ENCODE peak calls at places on chromosomes 3 and 15, in eight cellular contexts. V is body of pancreas, M is transverse colon, W is H54, L is GM12892, U is A549, P is tibial nerve, G is heart left ventricle. Q is an unnamed sample.

GRCh38 chr3:159451067-159451466 is 537.6 kb upstream of the IL12A start:
- DNase-seq in U (no peak), P (no peak), M (no peak), W (no peak), G (no peak), V (no peak), L (no peak), Q (no peak)

GRCh38 chr15:89419370-89419984 is 76.9 kb downstream of the RHCG start:
- DNase-seq in W (no peak), U (no peak), M (no peak), G (no peak), P (no peak), L (no peak), V (peak; percentile 52), Q (no peak)

GRCh38 chr3:104566054-104566453 is 800.7 kb upstream of the ALCAM start:
- DNase-seq in W (no peak), G (no peak), M (no peak), L (no peak), V (no peak), U (no peak), P (no peak), Q (no peak)

GRCh38 chr3:136332776-136333175 is 82.6 kb downstream of the PCCB start:
- DNase-seq in P (no peak), L (no peak), W (no peak), V (no peak), U (peak; percentile 22), M (no peak), G (no peak), Q (no peak)

GRCh38 chr3:38662544-38662943 is 13.1 kb upstream of the SCN5A start:
- DNase-seq in L (no peak), V (no peak), P (no peak), G (no peak), M (no peak), U (peak; percentile 64), W (no peak), Q (no peak)

GRCh38 chr15:80404057-80404718 is at the start of gene ARNT2:
- DNase-seq in P (no peak), V (peak; percentile 31), M (no peak), L (peak; percentile 20), G (peak; percentile 61), W (peak; percentile 18), U (peak; percentile 52), Q (no peak)

GRCh38 chr3:127214990-127215389 is 22.1 kb downstream of the PRR23E start:
- DNase-seq in W (no peak), V (no peak), G (no peak), M (no peak), P (no peak), U (no peak), L (no peak), Q (no peak)

GRCh38 chr3:123528130-123528529 is 56.7 kb downstream of the HACD2 start:
- DNase-seq in L (no peak), U (no peak), M (no peak), G (no peak), V (no peak), P (no peak), W (no peak), Q (no peak)

DNA sequence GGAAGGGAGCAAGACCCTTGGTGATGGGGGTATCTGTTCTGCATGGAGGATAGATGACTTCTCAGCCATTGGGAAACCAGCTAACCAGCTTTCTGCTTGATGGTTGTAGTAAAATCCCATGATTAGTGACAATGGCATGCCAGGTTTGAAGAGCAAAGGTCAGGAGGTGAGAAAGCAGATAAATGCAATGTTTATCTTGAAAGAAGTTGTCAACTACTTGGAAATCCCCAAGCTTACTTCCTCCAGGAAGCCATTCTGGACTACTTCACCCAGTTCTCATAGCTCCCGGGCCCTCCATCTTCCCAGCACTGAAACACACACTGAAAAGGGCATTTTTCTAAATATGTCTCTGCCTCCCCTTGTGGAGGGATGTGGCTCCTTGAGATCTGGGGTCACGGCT is 51.3 kb downstream of the SMAD3 start:
- DNase-seq in P (no peak), W (no peak), U (peak; percentile 90), V (no peak), M (no peak), G (no peak), L (no peak), Q (no peak)
- TF ChIP-seq POLR2A in P (no peak), W (no peak), U (no peak), V (no peak), M (no peak), G (no peak), L (no peak), Q (no peak)

GRCh38 chr15:41096178-41096577 is 19.9 kb downstream of the INO80 start:
- DNase-seq in G (no peak), L (no peak), U (no peak), M (no peak), V (no peak), W (no peak), P (no peak), Q (no peak)
- TF ChIP-seq POLR2A in G (no peak), L (no peak), U (no peak), M (no peak), V (no peak), W (no peak), P (no peak), Q (no peak)

GRCh38 chr3:126181398-126181725 is 976 bp upstream of the ALDH1L1 start:
- DNase-seq in G (no peak), L (no peak), W (no peak), U (no peak), M (no peak), P (no peak), V (peak; percentile 31), Q (no peak)

GRCh38 chr3:126179825-126180476 is 435 bp downstream of the ALDH1L1 start:
- DNase-seq in G (peak; percentile 77), U (no peak), M (peak; percentile 26), L (no peak), P (no peak), W (no peak), V (peak; percentile 86), Q (no peak)

GRCh38 chr3:126184465-126185000 is 4.1 kb upstream of the ALDH1L1 start:
- DNase-seq in W (no peak), P (peak; percentile 26), U (peak; percentile 17), G (no peak), L (no peak), V (peak; percentile 25), M (no peak), Q (no peak)

GRCh38 chr3:126186271-126186670 is 5.9 kb upstream of the ALDH1L1 start:
- DNase-seq in L (no peak), U (no peak), M (no peak), W (no peak), G (no peak), P (no peak), V (no peak), Q (no peak)

DNA sequence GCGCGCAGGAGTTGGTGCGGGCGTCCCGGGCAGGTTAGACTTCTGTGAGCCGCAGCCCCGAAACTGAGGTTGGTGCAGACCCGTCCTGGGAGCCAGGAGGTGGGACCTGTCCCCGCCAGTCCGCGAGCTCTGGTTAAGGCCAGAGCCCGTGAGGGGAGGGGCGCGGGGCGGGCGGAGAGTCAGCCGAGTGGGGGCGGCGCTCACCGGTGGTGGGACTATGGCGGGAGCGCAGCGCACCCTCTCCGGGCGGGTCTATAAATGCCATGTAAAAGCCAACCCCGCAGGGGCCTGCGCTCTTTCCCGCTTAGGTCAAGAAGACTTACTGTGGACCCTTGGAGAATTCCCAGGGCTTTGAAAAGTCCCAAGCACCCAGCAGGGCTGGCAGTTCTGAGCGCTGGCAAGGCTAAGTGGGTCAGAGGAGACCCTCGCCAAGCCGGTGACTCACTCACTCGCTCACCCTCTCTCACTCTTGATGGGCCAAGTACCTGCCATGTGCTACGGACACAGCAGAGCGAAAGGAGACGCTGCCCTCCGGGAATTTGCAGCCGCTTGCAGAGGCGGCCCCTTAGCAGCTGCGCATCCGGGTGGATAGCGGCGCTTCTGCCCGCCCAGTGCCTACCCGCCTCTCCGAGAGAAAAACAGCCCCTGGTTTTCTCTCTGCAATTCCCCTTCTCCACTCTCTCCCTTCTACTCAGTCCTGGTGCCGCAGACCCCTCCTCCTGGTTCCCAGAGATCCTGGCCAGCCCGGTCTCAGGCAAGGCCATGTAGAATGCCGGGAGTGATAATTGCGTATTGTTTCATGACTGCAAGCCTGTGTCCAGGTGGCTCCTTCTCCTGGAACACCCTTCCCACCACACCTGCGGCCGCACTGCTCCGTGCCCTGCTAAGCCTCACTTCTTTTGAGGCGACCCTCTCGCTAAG is at the start of gene ALDH1L1:
- DNase-seq in G (peak; percentile 89), W (no peak), P (peak; percentile 68), L (no peak), M (peak; percentile 57), U (no peak), V (peak; percentile 97), Q (peak; percentile 22)
- TF ChIP-seq POLR2A in G (no peak), W (no peak), P (no peak), L (no peak), M (peak; percentile 44), U (no peak), V (peak; percentile 95), Q (peak; percentile 20)

DNA sequence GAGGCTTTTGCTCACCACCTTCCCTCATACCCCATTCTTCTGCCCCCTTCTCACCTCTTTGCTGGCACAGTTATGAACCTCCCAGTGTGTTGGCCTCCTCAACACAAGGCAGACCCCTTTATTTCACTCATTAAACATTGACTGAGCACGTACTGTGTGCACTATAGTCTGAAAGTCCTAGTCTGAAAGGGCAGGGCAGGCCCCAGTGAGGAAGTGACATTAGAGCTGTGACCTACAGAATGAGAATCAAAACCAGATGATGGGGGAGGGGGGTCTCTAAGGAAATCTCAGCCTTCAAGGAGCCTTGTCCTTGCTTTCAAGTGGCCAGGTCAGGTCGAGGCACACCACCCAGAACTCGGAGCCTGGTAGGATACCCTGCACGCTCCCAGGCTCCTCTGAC is 3.5 kb downstream of the SLC28A1 start:
- DNase-seq in L (no peak), W (no peak), V (no peak), U (no peak), G (no peak), M (no peak), P (no peak), Q (no peak)
- TF ChIP-seq POLR2A in L (no peak), W (no peak), V (no peak), U (no peak), G (no peak), M (no peak), P (no peak), Q (no peak)

DNA sequence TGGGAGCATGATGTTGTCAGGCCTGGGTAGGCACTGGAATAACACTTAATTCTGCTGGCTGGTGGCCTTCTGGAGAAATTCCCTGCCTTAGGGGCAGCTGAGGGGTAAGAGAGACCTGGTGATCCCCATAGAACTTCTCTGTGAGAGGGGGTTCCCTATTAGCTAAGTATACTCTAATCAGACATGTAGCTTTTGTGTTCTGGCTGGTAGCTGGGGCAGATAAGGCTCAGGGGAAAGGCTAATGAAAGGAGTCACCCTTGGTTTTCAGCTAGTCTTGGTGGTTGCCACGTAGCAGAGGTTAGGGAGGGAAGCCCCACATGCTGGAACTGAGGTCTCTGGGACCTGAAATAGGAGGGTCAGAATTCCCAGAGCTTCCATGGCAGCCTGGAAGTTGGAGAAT is 961 bp upstream of the HDDC3 start:
- DNase-seq in L (no peak), V (no peak), U (no peak), P (no peak), M (no peak), W (no peak), G (no peak), Q (no peak)
- TF ChIP-seq POLR2A in L (no peak), V (no peak), U (no peak), P (no peak), M (no peak), W (no peak), G (no peak), Q (no peak)

DNA sequence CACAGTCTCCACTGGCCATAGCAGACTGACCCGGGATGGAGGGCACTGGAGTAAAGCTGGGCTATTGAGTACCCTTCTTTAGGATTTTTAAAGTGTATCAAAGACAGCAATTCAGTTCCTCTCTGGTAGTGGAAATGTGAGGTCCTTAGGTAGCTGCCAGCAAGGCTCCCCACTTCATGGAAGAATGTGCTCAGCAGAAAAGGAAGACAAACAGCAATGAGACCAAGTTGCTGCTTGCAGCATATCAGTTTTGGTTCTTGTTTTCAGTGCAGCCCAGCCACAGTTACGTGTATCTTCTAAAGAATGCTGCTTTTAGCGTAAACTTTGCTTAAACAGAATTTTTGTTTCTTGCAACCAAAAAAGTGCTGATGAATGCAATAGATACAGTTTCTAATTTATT is 374.0 kb upstream of the CBLB start:
- DNase-seq in G (no peak), M (no peak), P (no peak), W (no peak), V (no peak), U (no peak), L (no peak), Q (no peak)
- TF ChIP-seq POLR2A in G (no peak), M (no peak), P (no peak), W (no peak), V (no peak), U (no peak), L (no peak), Q (no peak)

Q was measured in esophagus squamous epithelium.